ENCODE peak calls at places on chromosomes 5 and 9, in five cellular contexts. V is IMR-90, R is lower lobe of right lung, F is stomach, E is HCT116. O is an unnamed sample.
A peak's percentile ranks its signal among the peaks of the same experiment; 100 is the strongest.

GRCh38 chr5:37717613-37718431 is 122.0 kb downstream of the GDNF start:
- DNase-seq in V (peak; percentile 88), R (peak; percentile 60), F (peak; percentile 88), E (no peak), O (no peak)

GRCh38 chr5:17167171-17167891 is 50.1 kb upstream of the BASP1 start:
- DNase-seq in V (no peak), R (no peak), F (no peak), E (no peak), O (no peak)

GRCh38 chr5:147359551-147359950 is 124.7 kb downstream of the STK32A start:
- DNase-seq in V (no peak), R (no peak), F (no peak), E (no peak), O (no peak)

GRCh38 chr5:91318727-91319126 is 64.4 kb downstream of the ARRDC3 start:
- DNase-seq in V (no peak), R (peak; percentile 14), F (no peak), E (no peak), O (peak; percentile 53)

GRCh38 chr9:70120834-70121510 is 77.3 kb downstream of the MAMDC2 start:
- DNase-seq in V (peak; percentile 97), R (no peak), F (no peak), E (no peak), O (no peak)

GRCh38 chr9:98909935-98910334 is 33.8 kb upstream of the COL15A1 start:
- DNase-seq in V (no peak), R (no peak), F (no peak), E (no peak), O (no peak)

GRCh38 chr5:77892061-77893010 is 116.2 kb upstream of the TBCA start:
- DNase-seq in V (no peak), R (no peak), F (no peak), E (no peak), O (no peak)

GRCh38 chr5:50927953-50928352 is 261.5 kb downstream of the PARP8 start:
- DNase-seq in V (no peak), R (no peak), F (no peak), E (no peak), O (no peak)

GRCh38 chr9:20242767-20243166 is 379.5 kb downstream of the MLLT3 start:
- DNase-seq in V (no peak), R (no peak), F (no peak), E (no peak), O (peak; percentile 60)

GRCh38 chr5:141637693-141638419 is 1.1 kb downstream of the RELL2 start:
- DNase-seq in V (peak; percentile 37), R (peak; percentile 81), F (peak; percentile 62), E (no peak), O (peak; percentile 62)

GRCh38 chr9:75265525-75265972 is 177.2 kb downstream of the OSTF1 start:
- DNase-seq in V (peak; percentile 42), R (no peak), F (peak; percentile 38), E (peak; percentile 15), O (peak; percentile 39)

GRCh38 chr9:123083680-123084079 is 50.2 kb downstream of the GPR21 start:
- DNase-seq in V (no peak), R (no peak), F (no peak), E (no peak), O (no peak)

GRCh38 chr5:64977779-64978178 is 209.0 kb downstream of the CWC27 start:
- DNase-seq in V (peak; percentile 26), R (no peak), F (no peak), E (no peak), O (no peak)

GRCh38 chr5:142202282-142202681 is 93.7 kb downstream of the NDFIP1 start:
- DNase-seq in V (peak; percentile 65), R (no peak), F (no peak), E (no peak), O (no peak)

GRCh38 chr9:113350937-113351336 is 1.6 kb downstream of the BSPRY start:
- DNase-seq in V (no peak), R (no peak), F (no peak), E (no peak), O (no peak)

GRCh38 chr9:114804504-114804903 is 1.3 kb downstream of the TNFSF15 start:
- DNase-seq in V (peak; percentile 84), R (no peak), F (peak; percentile 48), E (peak; percentile 10), O (no peak)

GRCh38 chr5:77761606-77762005 is 14.5 kb downstream of the TBCA start:
- DNase-seq in V (no peak), R (no peak), F (no peak), E (no peak), O (no peak)

GRCh38 chr5:17190242-17190778 is 27.1 kb upstream of the BASP1 start:
- DNase-seq in V (peak; percentile 84), R (no peak), F (no peak), E (peak; percentile 46), O (no peak)

GRCh38 chr5:113084402-113085083 is 107.9 kb downstream of the DCP2 start:
- DNase-seq in V (no peak), R (no peak), F (no peak), E (no peak), O (no peak)

GRCh38 chr9:107337676-107338590 is 54.9 kb downstream of the RAD23B start:
- DNase-seq in V (no peak), R (no peak), F (no peak), E (no peak), O (no peak)

GRCh38 chr5:97046270-97046982 is 96.0 kb downstream of the LIX1 start:
- DNase-seq in V (peak; percentile 25), R (no peak), F (no peak), E (no peak), O (no peak)

GRCh38 chr5:15720515-15720914 is 220.5 kb downstream of the FBXL7 start:
- DNase-seq in V (no peak), R (no peak), F (no peak), E (no peak), O (no peak)

GRCh38 chr9:95217936-95218335 is 99.6 kb downstream of the FANCC start:
- DNase-seq in V (no peak), R (no peak), F (no peak), E (no peak), O (no peak)

GRCh38 chr9:13278368-13279246 is 885 bp downstream of the MPDZ start:
- DNase-seq in V (peak; percentile 74), R (peak; percentile 50), F (peak; percentile 26), E (no peak), O (no peak)

GRCh38 chr5:126471247-126471646 is 48.0 kb downstream of the GRAMD2B start:
- DNase-seq in V (no peak), R (no peak), F (no peak), E (no peak), O (no peak)

GRCh38 chr9:123011878-123012528 is 21.5 kb upstream of the GPR21 start:
- DNase-seq in V (peak; percentile 32), R (no peak), F (no peak), E (no peak), O (no peak)

GRCh38 chr5:137605377-137605776 is 106.3 kb upstream of the SPOCK1 start:
- DNase-seq in V (no peak), R (no peak), F (no peak), E (no peak), O (no peak)

GRCh38 chr5:115456539-115456938 is 88.0 kb downstream of the FEM1C start:
- DNase-seq in V (no peak), R (no peak), F (no peak), E (no peak), O (no peak)

GRCh38 chr9:12884736-12885395 is 110.0 kb downstream of the LURAP1L start:
- DNase-seq in V (peak; percentile 88), R (no peak), F (no peak), E (peak; percentile 55), O (no peak)

GRCh38 chr9:73042155-73042554 is 89.3 kb upstream of the ALDH1A1 start:
- DNase-seq in V (no peak), R (no peak), F (no peak), E (no peak), O (no peak)

GRCh38 chr9:119365291-119366027 is 3.8 kb downstream of the BRINP1 start:
- DNase-seq in V (no peak), R (no peak), F (no peak), E (no peak), O (no peak)

GRCh38 chr9:133992780-133993634 is 883 bp upstream of the VAV2 start:
- DNase-seq in V (peak; percentile 88), R (peak; percentile 84), F (peak; percentile 79), E (peak; percentile 43), O (peak; percentile 58)

GRCh38 chr9:134690301-134690751 is 48.7 kb downstream of the COL5A1 start:
- DNase-seq in V (no peak), R (no peak), F (no peak), E (no peak), O (no peak)

GRCh38 chr5:89948977-89949376 is 460.6 kb downstream of the CETN3 start:
- DNase-seq in V (no peak), R (no peak), F (no peak), E (no peak), O (no peak)

GRCh38 chr5:14351845-14352712 is 208.9 kb downstream of the TRIO start:
- DNase-seq in V (peak; percentile 70), R (peak; percentile 75), F (peak; percentile 67), E (peak; percentile 27), O (peak; percentile 57)

GRCh38 chr9:88966894-88967676 is 24.2 kb upstream of the S1PR3 start:
- DNase-seq in V (no peak), R (no peak), F (no peak), E (no peak), O (no peak)

DNA sequence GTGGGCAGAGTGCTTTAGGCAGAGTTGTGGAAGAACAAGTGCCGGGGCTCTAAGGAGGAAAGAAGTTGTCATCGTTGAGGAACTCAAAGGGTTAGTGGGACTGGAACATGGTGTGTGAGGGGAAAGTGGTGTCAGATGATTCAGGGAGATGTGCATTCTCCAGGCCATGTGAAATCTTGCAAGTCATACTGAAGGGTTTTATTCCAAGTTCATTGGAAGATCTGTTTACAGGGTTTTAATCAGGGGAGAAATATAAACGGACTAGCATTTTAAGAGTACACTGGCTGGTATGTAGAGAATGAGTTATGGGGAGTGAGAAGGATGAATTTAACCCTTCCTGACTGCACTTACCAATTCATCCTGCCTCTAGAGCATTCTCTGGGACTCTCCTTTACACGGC is 49.3 kb downstream of the NR2F1 start:
- DNase-seq in V (peak; percentile 57), R (no peak), F (no peak), E (no peak), O (no peak)
- H3K4me1 ChIP-seq in V (peaks cover 4% of the 10 kb centered on the region), R (no peaks in the 10 kb centered on the region), F (no peaks in the 10 kb centered on the region), E (no peaks in the 10 kb centered on the region), O (no peaks in the 10 kb centered on the region)

DNA sequence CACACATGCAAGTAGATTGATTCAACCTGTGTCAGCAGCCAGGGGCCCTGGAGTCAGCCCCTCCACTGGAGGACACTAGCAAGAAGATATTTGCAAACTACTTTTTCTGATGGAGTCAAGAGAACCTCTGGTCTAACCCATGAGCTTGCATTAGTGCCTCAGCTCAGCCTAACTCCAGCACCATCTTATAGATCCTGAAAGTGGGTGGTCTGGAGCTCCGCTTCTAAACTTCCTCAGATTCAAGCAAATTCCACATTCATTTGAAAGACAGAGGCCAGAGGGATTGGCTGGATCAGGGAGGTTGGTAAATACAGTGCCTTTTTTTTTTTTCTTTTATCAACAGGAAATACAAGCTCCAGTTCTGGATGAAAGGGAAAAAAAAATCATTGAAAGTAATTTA is 99.9 kb downstream of the ENC1 start:
- DNase-seq in V (no peak), R (no peak), F (no peak), E (no peak), O (no peak)
- H3K27ac ChIP-seq in V (no peak overlapping the region), R (peak overlapping the region; percentile 18), F (peak overlapping the region; percentile 58), E (no peak overlapping the region), O (no peak overlapping the region)

GRCh38 chr9:4296217-4296616 is 3.7 kb downstream of the GLIS3 start:
- DNase-seq in V (no peak), R (no peak), F (no peak), E (no peak), O (no peak)
- H3K4me1 ChIP-seq in V (peaks cover 12% of the 10 kb centered on the region), R (peaks cover 14% of the 10 kb centered on the region), F (no peaks in the 10 kb centered on the region), E (peaks cover 18% of the 10 kb centered on the region), O (peaks cover 16% of the 10 kb centered on the region)

GRCh38 chr5:135310328-135310989 is 88.6 kb downstream of the MACROH2A1 start:
- DNase-seq in V (peak; percentile 91), R (no peak), F (no peak), E (no peak), O (no peak)
- H3K27ac ChIP-seq in V (peak overlapping the region; percentile 63), R (no peak overlapping the region), F (no peak overlapping the region), E (no peak overlapping the region), O (no peak overlapping the region)